ENCODE peak calls at places on chromosomes 6 and 20, in five cellular contexts. One of them, this sample, is unnamed.

GRCh38 chr20:37711001-37711400 is 17.2 kb downstream of the CTNNBL1 start:
- DNase-seq in astrocyte of the cerebellum: no peak
- DNase-seq in heart right ventricle: no peak
- DNase-seq in choroid plexus epithelial cell: peak
- DNase-seq in uterus: no peak
- DNase-seq in this sample: no peak

GRCh38 chr6:52249078-52249477 is 4.8 kb upstream of the IL17F start:
- DNase-seq in heart right ventricle: no peak
- DNase-seq in choroid plexus epithelial cell: no peak
- DNase-seq in astrocyte of the cerebellum: no peak
- DNase-seq in uterus: no peak
- DNase-seq in this sample: no peak

GRCh38 chr6:136763716-136764521 is 28.4 kb downstream of the MAP3K5 start:
- DNase-seq in heart right ventricle: no peak
- DNase-seq in uterus: no peak
- DNase-seq in astrocyte of the cerebellum: no peak
- DNase-seq in choroid plexus epithelial cell: no peak
- DNase-seq in this sample: no peak

GRCh38 chr6:55445648-55446204 is 118.5 kb downstream of the GFRAL start:
- DNase-seq in uterus: no peak
- DNase-seq in choroid plexus epithelial cell: peak
- DNase-seq in astrocyte of the cerebellum: peak
- DNase-seq in heart right ventricle: no peak
- DNase-seq in this sample: no peak

GRCh38 chr6:43402819-43403218 is 24.5 kb upstream of the ABCC10 start:
- DNase-seq in heart right ventricle: no peak
- DNase-seq in astrocyte of the cerebellum: no peak
- DNase-seq in uterus: no peak
- DNase-seq in choroid plexus epithelial cell: no peak
- DNase-seq in this sample: no peak

GRCh38 chr20:50558483-50558925 is 48.3 kb downstream of the PTPN1 start:
- DNase-seq in choroid plexus epithelial cell: peak
- DNase-seq in uterus: no peak
- DNase-seq in astrocyte of the cerebellum: no peak
- DNase-seq in heart right ventricle: no peak
- DNase-seq in this sample: peak

GRCh38 chr6:12931639-12932038 is 215.1 kb downstream of the PHACTR1 start:
- DNase-seq in astrocyte of the cerebellum: no peak
- DNase-seq in uterus: no peak
- DNase-seq in heart right ventricle: no peak
- DNase-seq in choroid plexus epithelial cell: no peak
- DNase-seq in this sample: no peak

GRCh38 chr6:166691741-166692140 is 64.7 kb upstream of the RPS6KA2 start:
- DNase-seq in heart right ventricle: no peak
- DNase-seq in choroid plexus epithelial cell: no peak
- DNase-seq in astrocyte of the cerebellum: no peak
- DNase-seq in uterus: no peak
- DNase-seq in this sample: no peak

GRCh38 chr6:47135772-47136171 is 93.6 kb upstream of the ADGRF1 start:
- DNase-seq in astrocyte of the cerebellum: peak
- DNase-seq in choroid plexus epithelial cell: peak
- DNase-seq in uterus: no peak
- DNase-seq in heart right ventricle: no peak
- DNase-seq in this sample: peak

GRCh38 chr6:105459049-105459448 is 56.2 kb upstream of the PREP start:
- DNase-seq in uterus: no peak
- DNase-seq in astrocyte of the cerebellum: no peak
- DNase-seq in heart right ventricle: no peak
- DNase-seq in choroid plexus epithelial cell: no peak
- DNase-seq in this sample: no peak

GRCh38 chr6:32369678-32370077 is 2.0 kb downstream of the TSBP1 start:
- DNase-seq in choroid plexus epithelial cell: peak
- DNase-seq in uterus: no peak
- DNase-seq in heart right ventricle: no peak
- DNase-seq in astrocyte of the cerebellum: peak
- DNase-seq in this sample: peak

GRCh38 chr6:11120273-11121005 is 8.9 kb upstream of the ERVFRD-1 start:
- DNase-seq in choroid plexus epithelial cell: peak
- DNase-seq in uterus: no peak
- DNase-seq in astrocyte of the cerebellum: no peak
- DNase-seq in heart right ventricle: no peak
- DNase-seq in this sample: no peak

GRCh38 chr20:48986899-48987298 is 59.2 kb upstream of the CSE1L start:
- DNase-seq in uterus: no peak
- DNase-seq in heart right ventricle: no peak
- DNase-seq in astrocyte of the cerebellum: no peak
- DNase-seq in choroid plexus epithelial cell: peak
- DNase-seq in this sample: no peak

GRCh38 chr6:167578371-167578901 is 248.3 kb upstream of the AFDN start:
- DNase-seq in astrocyte of the cerebellum: no peak
- DNase-seq in uterus: no peak
- DNase-seq in heart right ventricle: no peak
- DNase-seq in choroid plexus epithelial cell: no peak
- DNase-seq in this sample: no peak

GRCh38 chr6:150409576-150410066 is 40.8 kb downstream of the IYD start:
- DNase-seq in choroid plexus epithelial cell: peak
- DNase-seq in uterus: no peak
- DNase-seq in astrocyte of the cerebellum: no peak
- DNase-seq in heart right ventricle: peak
- DNase-seq in this sample: no peak

GRCh38 chr6:45074423-45074822 is 253.7 kb upstream of the RUNX2 start:
- DNase-seq in choroid plexus epithelial cell: peak
- DNase-seq in uterus: no peak
- DNase-seq in heart right ventricle: no peak
- DNase-seq in astrocyte of the cerebellum: no peak
- DNase-seq in this sample: no peak

GRCh38 chr20:64091762-64092161 is 7.6 kb upstream of the LKAAEAR1 start:
- DNase-seq in choroid plexus epithelial cell: no peak
- DNase-seq in heart right ventricle: no peak
- DNase-seq in uterus: no peak
- DNase-seq in astrocyte of the cerebellum: no peak
- DNase-seq in this sample: no peak

GRCh38 chr20:33732166-33732970 is 572 bp downstream of the ZNF341 start:
- DNase-seq in heart right ventricle: peak
- DNase-seq in choroid plexus epithelial cell: peak
- DNase-seq in uterus: no peak
- DNase-seq in astrocyte of the cerebellum: peak
- DNase-seq in this sample: no peak

GRCh38 chr6:143549630-143550268 is 38.2 kb upstream of the FUCA2 start:
- DNase-seq in choroid plexus epithelial cell: no peak
- DNase-seq in heart right ventricle: no peak
- DNase-seq in astrocyte of the cerebellum: no peak
- DNase-seq in uterus: no peak
- DNase-seq in this sample: no peak

GRCh38 chr6:37784585-37784967 is 35.0 kb upstream of the ZFAND3 start:
- DNase-seq in choroid plexus epithelial cell: no peak
- DNase-seq in heart right ventricle: no peak
- DNase-seq in astrocyte of the cerebellum: no peak
- DNase-seq in uterus: peak
- DNase-seq in this sample: no peak

GRCh38 chr6:46090115-46091079 is 39.4 kb upstream of the ENPP4 start:
- DNase-seq in heart right ventricle: peak
- DNase-seq in uterus: peak
- DNase-seq in choroid plexus epithelial cell: peak
- DNase-seq in astrocyte of the cerebellum: peak
- DNase-seq in this sample: no peak

GRCh38 chr20:40017765-40018164 is 671.3 kb downstream of the MAFB start:
- DNase-seq in heart right ventricle: no peak
- DNase-seq in choroid plexus epithelial cell: no peak
- DNase-seq in astrocyte of the cerebellum: no peak
- DNase-seq in uterus: no peak
- DNase-seq in this sample: no peak

GRCh38 chr6:160356074-160356754 is 8.0 kb downstream of the SLC22A3 start:
- DNase-seq in uterus: no peak
- DNase-seq in choroid plexus epithelial cell: no peak
- DNase-seq in heart right ventricle: no peak
- DNase-seq in astrocyte of the cerebellum: no peak
- DNase-seq in this sample: no peak

GRCh38 chr6:42696526-42697267 is 25.7 kb downstream of the PRPH2 start:
- DNase-seq in astrocyte of the cerebellum: peak
- DNase-seq in heart right ventricle: no peak
- DNase-seq in choroid plexus epithelial cell: peak
- DNase-seq in uterus: peak
- DNase-seq in this sample: no peak

GRCh38 chr20:1373614-1374013 is 19.2 kb downstream of the FKBP1A start:
- DNase-seq in uterus: no peak
- DNase-seq in heart right ventricle: peak
- DNase-seq in astrocyte of the cerebellum: no peak
- DNase-seq in choroid plexus epithelial cell: no peak
- DNase-seq in this sample: no peak

GRCh38 chr6:37311666-37312473 is 41.9 kb upstream of the RNF8 start:
- DNase-seq in astrocyte of the cerebellum: no peak
- DNase-seq in choroid plexus epithelial cell: peak
- DNase-seq in heart right ventricle: no peak
- DNase-seq in uterus: no peak
- DNase-seq in this sample: no peak

GRCh38 chr6:161918154-161918553 is 644.3 kb upstream of the AGPAT4 start:
- DNase-seq in heart right ventricle: no peak
- DNase-seq in uterus: no peak
- DNase-seq in choroid plexus epithelial cell: peak
- DNase-seq in astrocyte of the cerebellum: peak
- DNase-seq in this sample: no peak

GRCh38 chr6:164178933-164179332 is 764.4 kb downstream of the QKI start:
- DNase-seq in choroid plexus epithelial cell: no peak
- DNase-seq in uterus: no peak
- DNase-seq in heart right ventricle: no peak
- DNase-seq in astrocyte of the cerebellum: no peak
- DNase-seq in this sample: no peak

GRCh38 chr6:35216832-35217811 is 3.4 kb downstream of the SCUBE3 start:
- DNase-seq in uterus: no peak
- DNase-seq in astrocyte of the cerebellum: no peak
- DNase-seq in choroid plexus epithelial cell: no peak
- DNase-seq in heart right ventricle: no peak
- DNase-seq in this sample: no peak
- H3K4me3 ChIP-seq in uterus: no peak
- H3K4me3 ChIP-seq in astrocyte of the cerebellum: no peak
- H3K4me3 ChIP-seq in choroid plexus epithelial cell: no peak
- H3K4me3 ChIP-seq in heart right ventricle: no peak
- H3K4me3 ChIP-seq in this sample: no peak

GRCh38 chr6:16761469-16762264 is 407 bp upstream of the ATXN1 start:
- DNase-seq in choroid plexus epithelial cell: peak
- DNase-seq in uterus: peak
- DNase-seq in heart right ventricle: peak
- DNase-seq in astrocyte of the cerebellum: no peak
- DNase-seq in this sample: no peak
- TF ChIP-seq CTCF in choroid plexus epithelial cell: peak
- TF ChIP-seq CTCF in uterus: peak
- TF ChIP-seq CTCF in heart right ventricle: peak
- TF ChIP-seq CTCF in astrocyte of the cerebellum: no peak
- TF ChIP-seq CTCF in this sample: peak

GRCh38 chr20:44688053-44688625 is 27.0 kb upstream of the CCN5 start:
- DNase-seq in heart right ventricle: no peak
- DNase-seq in astrocyte of the cerebellum: no peak
- DNase-seq in choroid plexus epithelial cell: no peak
- DNase-seq in uterus: no peak
- DNase-seq in this sample: no peak
- H3K4me3 ChIP-seq in heart right ventricle: no peak
- H3K4me3 ChIP-seq in astrocyte of the cerebellum: no peak
- H3K4me3 ChIP-seq in choroid plexus epithelial cell: no peak
- H3K4me3 ChIP-seq in uterus: no peak
- H3K4me3 ChIP-seq in this sample: no peak

DNA sequence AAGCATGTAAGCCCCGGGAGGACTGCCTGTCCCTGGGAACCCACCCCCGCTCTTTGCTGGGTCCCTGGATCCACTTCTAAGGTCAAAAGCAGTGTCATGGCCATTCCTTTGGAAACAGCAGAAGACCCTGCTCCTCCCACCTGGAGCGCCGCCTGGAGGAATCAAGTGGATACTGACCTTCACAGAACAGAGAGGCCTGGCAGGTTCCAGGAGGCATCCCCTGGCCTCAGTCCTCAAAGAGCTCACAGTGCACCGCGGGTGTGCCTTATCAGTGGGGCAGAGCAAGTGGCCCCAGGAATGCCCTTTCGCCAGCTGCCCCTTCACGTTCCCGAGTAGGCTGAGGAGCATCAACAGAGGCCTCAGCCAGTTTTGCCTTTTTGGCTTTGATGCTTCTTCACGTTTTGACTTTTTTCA is 11.1 kb upstream of the SLC4A11 start:
- DNase-seq in heart right ventricle: no peak
- DNase-seq in astrocyte of the cerebellum: no peak
- DNase-seq in choroid plexus epithelial cell: peak
- DNase-seq in uterus: no peak
- DNase-seq in this sample: no peak
- TF ChIP-seq CTCF in heart right ventricle: no peak
- TF ChIP-seq CTCF in astrocyte of the cerebellum: peak
- TF ChIP-seq CTCF in choroid plexus epithelial cell: peak
- TF ChIP-seq CTCF in uterus: no peak
- TF ChIP-seq CTCF in this sample: peak

DNA sequence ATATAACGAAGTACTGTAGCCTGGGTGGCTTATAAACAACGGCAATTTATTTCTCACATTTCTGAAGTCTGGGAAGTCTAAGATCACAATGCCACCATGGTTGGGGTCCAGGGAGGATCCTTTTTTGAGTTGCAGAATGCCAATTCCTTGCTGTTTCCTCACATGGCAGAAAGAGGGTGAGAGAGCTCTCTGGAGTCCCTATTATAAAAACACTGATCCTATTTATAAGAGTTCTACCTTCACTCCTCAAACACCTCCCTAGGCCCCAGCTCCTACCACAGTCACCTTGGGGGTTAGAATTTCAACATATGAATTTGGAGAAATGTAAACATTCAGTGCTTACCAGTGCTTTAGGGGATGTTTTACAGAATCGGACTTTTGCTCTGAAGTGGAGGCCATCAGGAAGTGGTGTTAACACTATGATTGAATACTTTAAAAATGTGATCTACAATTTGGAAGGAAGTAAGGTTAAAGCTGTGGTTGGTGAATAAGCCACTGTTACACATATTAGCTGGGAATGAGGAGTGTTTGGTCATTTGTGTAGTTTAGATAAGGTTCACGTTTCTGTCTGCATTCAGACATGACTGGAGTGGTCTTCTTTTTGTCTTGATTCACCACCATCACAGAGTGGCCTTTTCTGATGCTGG is 79.9 kb upstream of the SPTLC3 start:
- DNase-seq in uterus: no peak
- DNase-seq in astrocyte of the cerebellum: peak
- DNase-seq in choroid plexus epithelial cell: peak
- DNase-seq in heart right ventricle: no peak
- DNase-seq in this sample: peak
- H3K4me3 ChIP-seq in uterus: no peak
- H3K4me3 ChIP-seq in astrocyte of the cerebellum: no peak
- H3K4me3 ChIP-seq in choroid plexus epithelial cell: no peak
- H3K4me3 ChIP-seq in heart right ventricle: no peak
- H3K4me3 ChIP-seq in this sample: no peak

This sample was measured in epithelial cell of proximal tubule.